ENCODE peak calls at places on chromosome 6, in four cellular contexts. N is ELF-1; Y is activated CD8-positive, alpha-beta memory T cell treated with anti-CD3 and anti-CD28 coated beads, Interleukin-2, amount 10 ng/mL, durations not matched to agents 7 days and 5 days; Z is T47D. Q is an unnamed sample.

GRCh38 chr6:75349262-75349984 is 64.8 kb upstream of the TMEM30A start:
- DNase-seq in Y (no peak), Z (peak; percentile 4), N (peak; percentile 83), Q (peak; percentile 89)

GRCh38 chr6:147126618-147127022 is 77.6 kb upstream of the STXBP5 start:
- DNase-seq in Y (no peak), Z (no peak), N (peak; percentile 2), Q (peak; percentile 26)

GRCh38 chr6:99402458-99402857 is 8.5 kb upstream of the COQ3 start:
- DNase-seq in N (no peak), Z (no peak), Y (no peak), Q (no peak)

GRCh38 chr6:71724456-71725180 is 161.7 kb upstream of the RIMS1 start:
- DNase-seq in Y (no peak), N (no peak), Z (no peak), Q (no peak)

GRCh38 chr6:7787137-7787575 is 61.3 kb downstream of the BMP6 start:
- DNase-seq in N (no peak), Y (no peak), Z (no peak), Q (no peak)

GRCh38 chr6:27290850-27291208 is 21.2 kb downstream of the POM121L2 start:
- DNase-seq in Y (no peak), N (no peak), Z (no peak), Q (no peak)

GRCh38 chr6:117520603-117521002 is 38.1 kb downstream of the DCBLD1 start:
- DNase-seq in Z (no peak), Y (no peak), N (no peak), Q (no peak)

GRCh38 chr6:33762713-33763112 is 16.0 kb upstream of the IP6K3 start:
- DNase-seq in N (no peak), Y (no peak), Z (no peak), Q (no peak)

GRCh38 chr6:14055541-14055940 is 62.0 kb upstream of the CD83 start:
- DNase-seq in Y (no peak), Z (no peak), N (peak; percentile 55), Q (no peak)

GRCh38 chr6:74015427-74015826 is 319.4 kb downstream of the CD109 start:
- DNase-seq in N (no peak), Z (no peak), Y (no peak), Q (no peak)

GRCh38 chr6:29674008-29674407 is 6.9 kb downstream of the ZFP57 start:
- DNase-seq in Z (no peak), N (no peak), Y (no peak), Q (no peak)

GRCh38 chr6:44771647-44772415 is 384.3 kb downstream of the CDC5L start:
- DNase-seq in Z (no peak), Y (no peak), N (peak; percentile 71), Q (peak; percentile 31)

Q was measured in mesendoderm.